ENCODE peak calls at places on chromosomes 1 and 21, in nine cellular contexts. A, R, E, H, C, J, Y, D and F are unnamed samples.

GRCh38 chr1:248807067-248807737 is 18.5 kb downstream of the SH3BP5L start:
- DNase-seq in R (peak), J (peak), C (peak), E (peak), Y (no peak), A (no peak), D (peak), H (no peak), F (no peak)

GRCh38 chr1:169901119-169901518 is 7.4 kb upstream of the SCYL3 start:
- DNase-seq in H (no peak), R (no peak), E (no peak), Y (no peak), C (no peak), D (no peak), A (no peak), J (no peak), F (no peak)

GRCh38 chr1:234270581-234271242 is 102.5 kb upstream of the COA6 start:
- DNase-seq in A (no peak), D (no peak), E (peak), H (no peak), R (no peak), C (no peak), J (no peak), Y (no peak), F (no peak)

GRCh38 chr1:14189381-14189780 is 409.1 kb upstream of the KAZN start:
- DNase-seq in E (no peak), Y (no peak), A (no peak), H (no peak), C (no peak), J (no peak), R (no peak), D (no peak), F (no peak)

GRCh38 chr1:239386453-239387303 is at the start of gene CHRM3:
- DNase-seq in E (no peak), D (peak), H (no peak), A (peak), Y (no peak), J (peak), C (no peak), R (peak), F (no peak)

GRCh38 chr1:32872189-32872898 is 1.6 kb upstream of the FNDC5 start:
- DNase-seq in D (no peak), R (peak), Y (no peak), H (no peak), J (peak), C (no peak), A (no peak), E (peak), F (no peak)

GRCh38 chr1:174769961-174770549 is 229.7 kb upstream of the CACYBP start:
- DNase-seq in A (no peak), E (peak), D (peak), Y (no peak), R (no peak), J (peak), C (peak), H (no peak), F (no peak)

GRCh38 chr1:67700692-67701410 is 15.8 kb downstream of the GADD45A start:
- DNase-seq in H (no peak), C (peak), A (no peak), R (no peak), J (no peak), Y (no peak), D (no peak), E (peak), F (no peak)

GRCh38 chr1:203519053-203519770 is 25.3 kb downstream of the OPTC start:
- DNase-seq in A (no peak), H (no peak), R (no peak), E (no peak), Y (no peak), C (no peak), J (no peak), D (no peak), F (no peak)

GRCh38 chr1:200291106-200291505 is 118.7 kb downstream of the ZNF281 start:
- DNase-seq in A (no peak), J (no peak), E (no peak), C (no peak), Y (no peak), H (no peak), R (no peak), D (no peak), F (no peak)

GRCh38 chr1:46692806-46693770 is 21.4 kb downstream of the TEX38 start:
- DNase-seq in C (no peak), D (no peak), J (no peak), H (no peak), R (no peak), Y (no peak), E (no peak), A (no peak), F (no peak)

GRCh38 chr1:28369225-28369517 is 369 bp upstream of the PHACTR4 start:
- DNase-seq in Y (no peak), D (no peak), J (no peak), R (no peak), E (no peak), A (no peak), C (no peak), H (no peak), F (no peak)

GRCh38 chr1:239308701-239309333 is 77.6 kb upstream of the CHRM3 start:
- DNase-seq in Y (no peak), H (no peak), E (no peak), R (peak), D (peak), J (peak), A (no peak), C (no peak), F (no peak)

GRCh38 chr1:53562256-53562982 is 103.2 kb downstream of the DMRTB1 start:
- DNase-seq in A (no peak), Y (no peak), C (no peak), E (no peak), R (peak), H (peak), D (no peak), J (no peak), F (no peak)

GRCh38 chr1:16158993-16159831 is 3.3 kb upstream of the EPHA2 start:
- DNase-seq in H (no peak), D (no peak), A (no peak), Y (no peak), J (no peak), E (no peak), R (peak), C (peak), F (no peak)

GRCh38 chr1:204151562-204152309 is at the start of gene ETNK2:
- DNase-seq in H (no peak), D (no peak), R (peak), E (peak), Y (no peak), A (peak), J (no peak), C (no peak), F (peak)

GRCh38 chr21:38475519-38475918 is 22.8 kb downstream of the ERG start:
- DNase-seq in E (no peak), A (no peak), R (no peak), C (no peak), Y (no peak), D (no peak), J (no peak), H (no peak), F (no peak)

DNA sequence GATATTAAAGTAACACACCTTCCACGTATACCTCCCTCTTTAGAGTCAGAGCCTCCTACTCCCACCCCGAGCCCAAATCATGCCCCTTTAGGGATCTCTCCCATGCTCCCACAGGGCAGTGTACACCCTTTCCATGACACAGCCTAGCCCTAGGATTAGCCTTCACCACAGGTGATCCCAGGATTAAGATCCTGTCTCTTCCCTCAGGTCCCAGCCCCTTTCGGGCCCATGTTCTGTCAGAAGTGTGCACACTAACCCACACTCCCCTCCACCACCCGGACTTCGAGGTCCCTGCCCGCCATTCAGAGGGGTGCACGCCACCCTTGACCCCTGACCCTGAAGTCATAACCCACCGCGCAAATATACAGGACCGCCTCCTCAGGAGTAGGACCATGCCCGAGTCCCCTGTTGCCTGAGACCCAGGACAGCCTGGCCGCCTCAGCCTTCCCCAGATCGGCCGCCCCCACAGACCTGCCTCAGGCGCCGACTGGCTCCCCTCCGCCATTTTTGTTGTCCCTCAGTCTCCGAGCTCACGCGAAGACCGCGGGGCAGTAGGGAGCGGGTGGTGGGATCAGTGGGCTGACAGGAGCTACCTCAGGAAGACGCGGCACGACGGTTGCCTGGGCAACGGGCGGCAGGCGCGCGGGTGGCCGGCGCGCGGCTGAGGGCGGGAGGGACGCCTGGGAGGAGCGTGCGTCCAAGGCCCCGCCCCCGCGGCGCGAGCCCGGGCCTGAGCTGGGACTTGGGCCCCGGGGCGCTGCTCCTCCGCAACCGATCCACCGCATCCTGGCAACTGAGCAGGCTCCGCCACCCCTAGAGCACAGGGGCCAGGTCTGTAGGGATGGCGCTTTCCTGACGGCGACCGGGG is at the start of gene AGBL4:
- DNase-seq in C (no peak), R (peak), Y (no peak), E (peak), A (peak), J (no peak), D (no peak), H (peak), F (no peak)
- TF ChIP-seq POLR2AphosphoS5 in C (no peak), R (no peak), Y (no peak), E (no peak), A (no peak), J (no peak), D (no peak), H (no peak), F (no peak)

GRCh38 chr1:84427520-84428188 is 29.4 kb downstream of the DNASE2B start:
- DNase-seq in R (no peak), E (no peak), A (no peak), J (no peak), H (no peak), Y (no peak), D (no peak), C (peak), F (no peak)

GRCh38 chr1:84426376-84426775 is 28.1 kb downstream of the DNASE2B start:
- DNase-seq in A (no peak), Y (no peak), H (no peak), R (no peak), D (no peak), C (no peak), J (no peak), E (no peak), F (no peak)

GRCh38 chr1:84428220-84428619 is 29.9 kb downstream of the DNASE2B start:
- DNase-seq in R (no peak), A (no peak), D (no peak), J (no peak), C (no peak), E (no peak), H (no peak), Y (no peak), F (no peak)

GRCh38 chr1:84422909-84423308 is 24.6 kb downstream of the DNASE2B start:
- DNase-seq in E (no peak), Y (no peak), A (no peak), R (no peak), C (no peak), H (no peak), J (no peak), D (no peak), F (no peak)

GRCh38 chr1:84425145-84425876 is 27.0 kb downstream of the DNASE2B start:
- DNase-seq in D (no peak), R (no peak), Y (no peak), H (no peak), E (no peak), A (no peak), J (no peak), C (no peak), F (no peak)
- TF ChIP-seq POLR2AphosphoS5 in D (no peak), R (no peak), Y (no peak), H (no peak), E (no peak), A (no peak), J (no peak), C (no peak), F (no peak)

DNA sequence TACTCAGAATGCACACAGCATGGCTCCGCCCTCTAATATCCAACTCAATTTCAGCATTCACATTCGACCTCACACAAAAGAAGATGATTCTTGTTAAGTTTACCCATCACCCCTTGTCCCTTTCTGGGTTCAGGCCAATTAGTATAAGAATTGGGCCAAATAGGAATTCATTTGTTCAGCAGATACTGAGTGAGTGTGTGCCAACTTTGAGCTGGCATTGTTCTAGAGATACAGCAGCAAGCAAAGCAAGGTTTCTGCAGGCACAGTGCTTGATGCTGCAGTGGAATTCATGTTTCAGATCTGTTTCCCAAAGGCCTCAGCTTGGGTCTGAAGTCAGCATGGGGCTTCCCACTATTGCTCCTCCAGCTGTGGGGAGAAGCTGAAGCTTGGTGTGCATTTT is 6.5 kb downstream of the FNDC7 start:
- DNase-seq in C (no peak), Y (no peak), D (no peak), E (no peak), R (no peak), H (no peak), A (no peak), J (no peak), F (no peak)
- TF ChIP-seq POLR2AphosphoS5 in C (no peak), Y (no peak), D (no peak), E (no peak), R (no peak), H (no peak), A (no peak), J (no peak), F (no peak)

DNA sequence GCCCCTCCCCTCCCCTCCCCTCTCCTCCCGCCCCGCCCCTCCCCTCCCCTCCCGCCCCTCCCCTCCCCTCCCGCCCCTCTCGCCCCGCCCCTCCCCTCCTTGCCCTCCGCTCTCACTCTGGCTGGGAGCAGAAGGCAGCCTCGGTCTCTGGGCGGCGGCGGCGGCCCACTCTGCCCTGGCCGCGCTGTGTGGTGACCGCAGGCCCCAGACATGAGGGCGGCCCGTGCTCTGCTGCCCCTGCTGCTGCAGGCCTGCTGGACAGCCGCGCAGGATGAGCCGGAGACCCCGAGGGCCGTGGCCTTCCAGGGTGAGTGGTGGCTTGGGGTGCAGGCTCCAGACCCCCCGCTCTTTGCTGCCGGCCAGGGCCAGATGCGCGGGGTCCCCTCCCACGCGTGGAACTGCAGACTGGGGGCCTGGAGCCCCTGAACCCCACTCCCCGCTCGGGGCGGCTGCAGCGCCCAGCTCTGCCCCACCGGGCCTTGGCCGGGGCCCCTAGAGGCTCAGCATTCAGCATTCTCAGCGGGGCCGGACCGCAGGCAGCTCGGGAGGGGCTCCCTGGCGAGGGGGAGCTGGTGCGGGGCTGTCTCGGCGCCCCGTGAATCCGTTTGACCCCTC is at the start of gene COL6A1:
- DNase-seq in H (peak), D (no peak), A (peak), E (peak), J (no peak), C (no peak), Y (no peak), R (peak), F (peak)
- TF ChIP-seq POLR2AphosphoS5 in H (peak), D (no peak), A (peak), E (peak), J (no peak), C (peak), Y (peak), R (peak), F (no peak)

GRCh38 chr1:91795601-91796389 is 90.2 kb downstream of the TGFBR3 start:
- DNase-seq in C (no peak), A (no peak), J (no peak), R (no peak), Y (no peak), E (peak), H (no peak), D (no peak), F (no peak)
- TF ChIP-seq POLR2AphosphoS5 in C (no peak), A (no peak), J (no peak), R (peak), Y (peak), E (no peak), H (peak), D (no peak), F (no peak)

GRCh38 chr1:157483635-157484034 is 68.7 kb downstream of the FCRL5 start:
- DNase-seq in H (no peak), D (no peak), A (no peak), Y (no peak), J (no peak), R (no peak), E (no peak), C (no peak), F (no peak)
- TF ChIP-seq POLR2AphosphoS5 in H (no peak), D (no peak), A (no peak), Y (no peak), J (no peak), R (no peak), E (no peak), C (no peak), F (no peak)

GRCh38 chr1:45397285-45397684 is 57.0 kb upstream of the MUTYH start:
- DNase-seq in C (no peak), D (no peak), A (no peak), Y (no peak), J (no peak), H (no peak), E (no peak), R (no peak), F (no peak)
- TF ChIP-seq POLR2AphosphoS5 in C (no peak), D (no peak), A (no peak), Y (no peak), J (no peak), H (no peak), E (no peak), R (no peak), F (no peak)

DNA sequence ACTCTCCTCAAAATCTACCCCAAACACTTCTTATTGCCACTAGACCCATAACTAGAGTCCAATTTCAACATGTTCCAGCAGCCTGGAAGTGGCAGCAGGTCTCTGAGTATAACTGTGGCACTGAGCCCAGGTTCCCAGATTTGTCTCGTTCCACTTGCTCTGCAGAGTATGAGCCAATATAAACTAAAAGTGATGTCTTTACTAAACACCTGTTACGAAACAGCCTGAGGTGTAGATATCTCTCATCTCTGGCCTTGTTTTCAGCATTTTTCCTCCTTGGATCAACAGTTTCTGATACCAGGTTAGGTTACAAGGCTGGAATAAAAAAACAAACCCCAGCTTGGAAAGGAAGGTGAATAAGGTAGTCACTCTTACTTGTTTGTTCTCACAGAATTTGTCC is 25.2 kb upstream of the PRDX6 start:
- DNase-seq in A (no peak), E (no peak), C (no peak), H (peak), Y (no peak), R (peak), D (no peak), J (no peak), F (no peak)
- TF ChIP-seq POLR2AphosphoS5 in A (peak), E (no peak), C (no peak), H (no peak), Y (peak), R (no peak), D (no peak), J (no peak), F (no peak)